ENCODE peak calls at places on chromosome 13, in four cellular contexts. B, P, H and T are unnamed samples.

GRCh38 chr13:45412274-45413049 is 5.7 kb downstream of the SLC25A30 start:
- DNase-seq in H (no peak), B (peak; percentile 69), P (no peak), T (no peak)

GRCh38 chr13:35791191-35791902 is 314.9 kb upstream of the MAB21L1 start:
- DNase-seq in H (no peak), B (peak; percentile 48), P (no peak), T (no peak)

GRCh38 chr13:113667771-113668490 is 912 bp downstream of the GRK1 start:
- DNase-seq in H (no peak), B (no peak), P (peak; percentile 8), T (no peak)

GRCh38 chr13:107960301-107960700 is 255.0 kb downstream of the LIG4 start:
- DNase-seq in P (no peak), H (no peak), B (no peak), T (no peak)

GRCh38 chr13:44389856-44390255 is 16.2 kb downstream of the SERP2 start:
- DNase-seq in P (no peak), B (no peak), H (no peak), T (no peak)

GRCh38 chr13:106499905-106500304 is 35.6 kb downstream of the EFNB2 start:
- DNase-seq in B (peak; percentile 47), H (no peak), P (no peak), T (no peak)

GRCh38 chr13:58085819-58086218 is 454.3 kb downstream of the PCDH17 start:
- DNase-seq in H (no peak), P (no peak), B (no peak), T (no peak)

GRCh38 chr13:102825921-102826706 is 19.7 kb upstream of the ERCC5 start:
- DNase-seq in H (no peak), P (no peak), B (peak; percentile 93), T (no peak)

GRCh38 chr13:114225610-114226009 is 9.1 kb upstream of the CDC16 start:
- DNase-seq in B (no peak), H (no peak), P (no peak), T (no peak)

GRCh38 chr13:84847107-84847506 is 952.1 kb downstream of the SLITRK6 start:
- DNase-seq in P (no peak), H (no peak), B (no peak), T (no peak)

GRCh38 chr13:84845875-84846619 is 953.2 kb downstream of the SLITRK6 start:
- DNase-seq in B (no peak), P (no peak), H (no peak), T (no peak)

GRCh38 chr13:84843368-84843767 is 955.9 kb downstream of the SLITRK6 start:
- DNase-seq in P (no peak), B (no peak), H (no peak), T (no peak)

GRCh38 chr13:84844473-84844872 is 954.7 kb downstream of the SLITRK6 start:
- DNase-seq in B (no peak), H (no peak), P (no peak), T (no peak)
- TF ChIP-seq CTCF in B (no peak), H (no peak), P (no peak), T (no peak)

GRCh38 chr13:99971576-99972189 is at the start of gene ZIC5:
- DNase-seq in H (no peak), B (no peak), P (no peak), T (no peak)
- H3K27ac ChIP-seq in H (no peak within 1 kb of the TSS), B (no peak within 1 kb of the TSS), P (no peak within 1 kb of the TSS), T (no peak within 1 kb of the TSS)

DNA sequence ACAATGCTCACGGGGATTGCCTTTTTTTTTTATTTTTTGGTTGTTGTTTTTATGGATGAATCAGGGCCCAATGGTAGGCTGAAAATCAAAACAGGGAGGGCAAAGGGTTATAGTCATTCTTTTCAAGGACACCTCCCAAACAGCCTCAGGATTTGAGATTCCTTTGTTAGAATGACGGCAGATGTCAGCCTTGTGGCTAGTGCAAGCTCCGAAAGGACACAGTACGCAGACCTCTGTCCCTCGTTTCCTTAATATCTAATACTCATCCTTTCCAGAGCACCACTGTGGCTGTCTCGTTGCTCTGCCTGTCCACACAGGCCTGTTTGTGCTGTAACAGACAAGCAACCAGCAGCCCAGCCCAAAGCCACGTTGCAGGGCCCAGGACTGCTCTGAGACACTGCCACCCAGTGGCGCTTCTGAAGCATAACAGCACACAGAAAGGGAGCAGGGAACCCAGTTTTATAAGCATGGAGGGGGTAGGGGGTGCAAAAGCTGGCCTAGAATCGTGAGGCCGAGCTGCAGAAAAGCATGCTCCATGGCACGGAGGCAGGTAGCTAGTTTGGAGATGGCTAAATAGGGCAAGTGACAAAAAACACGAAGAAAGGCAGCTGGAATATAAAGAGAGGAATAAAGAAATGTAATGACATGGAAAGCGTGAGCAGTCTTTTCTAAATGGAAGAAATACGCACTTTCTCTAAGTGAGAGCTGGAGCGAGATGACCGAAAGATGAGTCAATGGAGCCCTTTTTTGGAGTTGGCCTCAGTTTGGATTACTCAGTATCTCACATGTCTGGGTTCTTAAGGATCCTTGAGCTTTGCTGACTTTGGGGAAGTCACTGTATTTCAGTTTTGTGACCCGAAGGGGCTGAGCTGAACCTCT is 40.7 kb upstream of the MEDAG start:
- DNase-seq in H (peak; percentile 83), B (peak; percentile 96), P (peak; percentile 78), T (peak; percentile 88)
- TF ChIP-seq POLR2A in H (no peak), B (peak; percentile 77), P (no peak), T (no peak)

GRCh38 chr13:52003551-52003950 is 7.7 kb downstream of the ATP7B start:
- DNase-seq in B (no peak), H (no peak), P (no peak), T (no peak)

GRCh38 chr13:52002361-52002760 is 8.9 kb downstream of the ATP7B start:
- DNase-seq in P (no peak), B (no peak), H (no peak), T (no peak)

GRCh38 chr13:51998723-51999471 is 12.4 kb downstream of the ATP7B start:
- DNase-seq in P (no peak), B (no peak), H (no peak), T (no peak)

GRCh38 chr13:51999525-51999924 is 11.7 kb downstream of the ATP7B start:
- DNase-seq in B (peak; percentile 25), H (peak; percentile 79), P (no peak), T (peak; percentile 73)

GRCh38 chr13:52001120-52001731 is 10.0 kb downstream of the ATP7B start:
- DNase-seq in P (no peak), B (peak; percentile 49), H (no peak), T (no peak)
- TF ChIP-seq CTCF in P (peak; percentile 50), B (peak; percentile 63), H (peak; percentile 55), T (peak; percentile 60)

GRCh38 chr13:76943646-76944045 is 4.7 kb upstream of the ACOD1 start:
- DNase-seq in B (no peak), H (no peak), P (no peak), T (no peak)

GRCh38 chr13:76937416-76937815 is 10.9 kb upstream of the ACOD1 start:
- DNase-seq in H (peak; percentile 24), P (no peak), B (peak; percentile 97), T (no peak)

GRCh38 chr13:76942363-76942762 is 5.9 kb upstream of the ACOD1 start:
- DNase-seq in P (no peak), H (no peak), B (no peak), T (no peak)

GRCh38 chr13:76936736-76937135 is 11.6 kb upstream of the ACOD1 start:
- DNase-seq in H (no peak), P (no peak), B (no peak), T (no peak)

DNA sequence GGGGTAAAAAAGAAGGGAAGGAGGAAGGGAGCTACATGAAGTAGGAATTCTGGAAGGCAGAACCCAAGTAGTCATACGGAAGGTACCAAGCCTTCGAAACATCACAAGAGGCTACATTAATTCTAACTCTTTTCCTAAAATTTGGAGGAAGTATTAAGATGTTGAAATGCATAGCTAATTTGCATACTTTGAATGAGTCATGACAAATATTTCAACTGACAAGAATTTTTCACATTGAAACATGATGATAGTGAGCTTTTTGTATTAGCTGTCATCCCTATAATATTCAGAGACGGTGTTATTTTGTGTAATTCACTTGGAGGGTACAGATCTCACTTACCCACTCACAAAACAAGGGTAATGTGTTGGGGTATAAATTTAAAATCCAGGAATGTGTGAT is 9.1 kb upstream of the ACOD1 start:
- DNase-seq in B (peak; percentile 41), P (no peak), H (no peak), T (no peak)
- H3K27ac ChIP-seq in B (no peak overlapping the region), P (no peak overlapping the region), H (no peak overlapping the region), T (no peak overlapping the region)